ENCODE peak calls at places on chromosomes 16 and 17, in four cellular contexts. D is GM12878, N is HL-60, K is K562. E is an unnamed sample.

GRCh38 chr17:14753383-14753782 is 452.5 kb downstream of the HS3ST3B1 start:
- DNase-seq in D (no peak), N (no peak), K (no peak), E (no peak)

GRCh38 chr17:2770129-2770528 is 20.7 kb upstream of the CCDC92B start:
- DNase-seq in D (no peak), N (no peak), K (no peak), E (no peak)

GRCh38 chr17:82594571-82594970 is 53.7 kb downstream of the WDR45B start:
- DNase-seq in D (no peak), N (no peak), K (no peak), E (no peak)

GRCh38 chr17:8044819-8045810 is 6.3 kb downstream of the ALOX15B start:
- DNase-seq in D (no peak), N (no peak), K (no peak), E (no peak)

GRCh38 chr16:64089697-64090096 is 1032.2 kb downstream of the CDH11 start:
- DNase-seq in D (no peak), N (no peak), K (no peak), E (no peak)

GRCh38 chr16:88515925-88516324 is 54.3 kb upstream of the ZC3H18 start:
- DNase-seq in D (no peak), N (no peak), K (no peak), E (no peak)

GRCh38 chr16:28513484-28514181 is 7.0 kb upstream of the IL27 start:
- DNase-seq in D (no peak), N (no peak), K (no peak), E (no peak)

GRCh38 chr17:43917348-43918025 is 10.2 kb upstream of the MPP2 start:
- DNase-seq in D (no peak), N (peak), K (peak), E (no peak)

GRCh38 chr17:63445571-63446217 is 412 bp downstream of the CYB561 start:
- DNase-seq in D (no peak), N (no peak), K (peak), E (peak)

GRCh38 chr16:17827313-17827712 is 356.6 kb upstream of the XYLT1 start:
- DNase-seq in D (no peak), N (no peak), K (no peak), E (no peak)

GRCh38 chr17:15027853-15028252 is 237.3 kb downstream of the PMP22 start:
- DNase-seq in D (no peak), N (no peak), K (no peak), E (no peak)

GRCh38 chr17:72151565-72152391 is 31.0 kb downstream of the SOX9 start:
- DNase-seq in D (no peak), N (no peak), K (peak), E (no peak)

GRCh38 chr16:13168091-13168572 is 266.7 kb downstream of the SHISA9 start:
- DNase-seq in D (no peak), N (no peak), K (peak), E (no peak)

GRCh38 chr17:74028717-74029116 is 174.8 kb upstream of the RPL38 start:
- DNase-seq in D (no peak), N (no peak), K (no peak), E (no peak)

DNA sequence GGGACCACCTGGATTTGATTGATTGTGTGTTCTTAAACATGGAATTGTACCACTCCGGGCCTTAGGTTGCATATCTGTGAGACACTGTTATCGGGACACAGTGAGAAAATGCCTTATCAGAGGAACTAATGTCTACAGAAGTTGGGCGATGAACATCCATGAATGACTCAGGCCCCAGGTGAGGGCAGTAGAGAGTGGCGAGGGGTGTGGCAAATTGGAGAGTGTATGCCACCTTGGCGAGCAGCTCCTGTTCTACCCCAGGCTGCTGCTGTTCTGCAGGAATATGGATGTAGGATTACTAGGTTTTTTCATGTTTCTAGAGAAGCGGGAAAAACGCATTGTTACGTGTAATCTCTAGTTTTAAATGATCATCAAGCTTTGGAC is 38.8 kb downstream of the CLEC16A start:
- DNase-seq in D (no peak), N (no peak), K (no peak), E (no peak)
- TF ChIP-seq SPI1 in D (no peak), N (no peak), K (no peak), E (no peak)

DNA sequence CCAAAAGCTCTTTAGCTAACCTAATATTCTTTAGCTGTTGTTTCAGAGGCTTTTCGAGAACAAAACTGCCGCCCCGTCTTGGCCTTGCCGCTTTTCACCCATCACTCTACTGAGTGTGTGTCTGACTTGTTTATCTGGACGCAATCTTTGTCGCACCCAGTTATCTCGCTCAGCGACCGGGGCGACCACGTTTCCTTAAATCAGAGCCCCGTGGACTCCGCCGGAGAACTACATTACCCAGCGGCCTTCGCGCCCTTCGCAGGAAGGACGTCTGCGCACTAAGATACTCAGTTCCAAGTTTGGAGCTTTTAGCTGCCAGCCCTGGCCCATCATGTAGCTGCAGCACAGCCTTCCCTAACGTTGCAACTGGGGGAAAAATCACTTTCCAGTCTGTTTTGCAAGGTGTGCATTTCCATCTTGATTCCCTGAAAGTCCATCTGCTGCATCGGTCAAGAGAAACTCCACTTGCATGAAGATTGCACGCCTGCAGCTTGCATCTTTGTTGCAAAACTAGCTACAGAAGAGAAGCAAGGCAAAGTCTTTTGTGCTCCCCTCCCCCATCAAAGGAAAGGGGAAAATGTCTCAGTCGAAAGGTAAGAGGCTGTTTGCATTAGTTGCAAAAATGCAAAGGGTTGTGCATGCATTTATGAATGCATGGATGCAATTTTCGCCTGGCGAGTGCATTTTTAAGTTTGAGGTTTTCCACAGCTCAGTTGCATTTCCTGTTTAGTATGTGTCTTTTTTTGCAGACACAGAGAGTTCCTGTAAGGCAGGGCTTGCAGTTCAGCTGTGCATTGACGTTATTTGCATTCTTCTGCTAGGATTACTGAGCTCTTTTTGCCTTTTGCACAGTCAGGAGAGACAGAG is at the start of gene MAP2K6:
- DNase-seq in D (peak), N (peak), K (peak), E (peak)
- TF ChIP-seq SPI1 in D (peak), N (no peak), K (no peak), E (peak)

GRCh38 chr17:9200699-9201359 is 179.5 kb downstream of the NTN1 start:
- DNase-seq in D (peak), N (no peak), K (no peak), E (no peak)
- TF ChIP-seq SPI1 in D (no peak), N (no peak), K (no peak), E (no peak)

DNA sequence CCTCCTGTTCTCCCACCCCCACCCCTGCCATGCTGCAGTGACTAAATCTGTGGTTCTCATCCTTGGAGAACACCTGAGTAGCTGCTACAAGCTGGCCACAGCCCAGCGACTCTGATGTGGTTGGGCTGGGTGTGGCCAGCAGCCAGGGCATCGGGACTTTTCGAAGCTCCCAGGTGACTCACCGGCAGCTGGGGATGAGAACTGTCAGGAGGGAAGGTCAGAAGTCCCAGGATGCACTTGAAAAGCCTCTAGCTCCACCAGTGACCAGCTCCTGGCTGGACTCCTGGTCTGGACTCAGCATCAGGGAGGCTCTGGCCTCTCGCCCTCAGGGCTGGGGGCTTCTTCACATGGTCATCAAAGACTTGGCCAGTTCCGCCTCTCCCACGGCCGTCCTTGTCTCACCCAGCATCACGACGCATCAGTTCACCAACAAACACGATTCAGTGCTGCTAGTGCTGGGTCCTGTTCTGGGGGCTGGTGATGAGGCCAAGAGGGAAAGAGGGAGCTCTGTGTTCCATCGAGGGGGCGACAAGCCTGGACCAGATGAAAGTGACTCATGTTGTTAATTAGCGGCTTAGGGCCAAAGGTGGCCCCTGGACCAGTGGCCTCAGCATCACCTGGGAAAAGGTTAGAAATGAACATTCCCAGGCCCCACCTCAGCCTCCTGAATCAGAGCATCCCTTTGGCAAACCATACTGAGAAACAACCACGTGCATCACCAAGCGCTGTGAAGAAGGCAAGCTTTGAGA is 3.9 kb upstream of the C17orf99 start:
- DNase-seq in D (no peak), N (no peak), K (no peak), E (no peak)
- TF ChIP-seq SPI1 in D (no peak), N (no peak), K (no peak), E (no peak)

DNA sequence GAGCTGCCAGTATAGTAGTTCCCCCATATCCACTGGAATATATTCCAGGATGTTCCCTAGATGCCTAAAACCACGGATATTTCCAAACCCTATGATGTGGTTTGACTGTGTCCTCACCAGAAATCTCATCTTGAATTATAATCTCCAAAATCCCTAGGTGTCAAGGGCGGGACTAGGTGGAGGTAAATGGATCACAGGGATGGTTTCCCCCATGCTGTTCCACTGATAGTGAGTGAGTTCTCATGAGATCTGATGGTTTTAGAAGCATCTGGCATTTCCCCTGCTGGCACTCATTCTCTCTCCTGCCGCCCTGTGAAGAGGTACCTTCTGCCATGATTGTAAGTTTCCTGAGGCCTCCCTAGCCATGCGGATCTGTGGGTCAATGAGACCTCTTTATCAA is 168.6 kb downstream of the MAF start:
- DNase-seq in D (no peak), N (no peak), K (no peak), E (no peak)
- TF ChIP-seq SPI1 in D (no peak), N (no peak), K (no peak), E (no peak)

DNA sequence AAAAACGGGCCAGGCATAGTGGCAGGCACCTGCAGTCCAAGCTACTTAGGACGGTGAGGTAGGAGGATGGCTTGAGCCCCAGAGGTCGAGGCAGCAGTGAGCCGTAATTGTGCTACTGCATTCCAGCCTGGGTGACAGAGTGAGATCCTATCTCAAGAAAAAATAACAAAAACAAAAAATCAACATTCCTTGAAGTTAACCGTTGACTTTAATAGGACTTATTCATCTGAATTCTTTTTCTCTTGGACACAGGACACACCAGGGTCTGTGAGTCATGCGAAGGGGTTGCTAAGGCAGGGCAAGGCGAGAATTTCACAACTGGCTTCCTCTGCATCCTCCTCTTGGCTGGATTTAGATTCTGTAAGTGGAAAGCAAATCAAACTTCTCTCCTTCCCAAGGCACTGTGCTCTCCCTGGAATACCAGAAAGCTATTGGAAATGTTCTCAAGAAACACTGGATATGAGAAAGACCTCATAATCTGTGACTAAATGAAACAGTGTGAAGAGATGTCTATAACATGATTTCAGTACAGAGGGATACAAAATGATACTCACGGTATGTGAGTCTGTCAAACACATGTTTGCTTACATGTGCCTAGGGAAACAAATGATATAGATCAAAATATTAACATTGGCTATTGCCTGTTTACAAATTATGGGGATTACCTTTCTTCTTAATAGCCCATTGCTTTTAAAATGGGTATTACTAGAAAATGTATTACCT is 99.6 kb downstream of the SYCE1L start:
- DNase-seq in D (no peak), N (no peak), K (no peak), E (no peak)
- TF ChIP-seq SPI1 in D (no peak), N (no peak), K (no peak), E (no peak)

GRCh38 chr17:81499601-81499970 is 13.0 kb downstream of the ACTG1 start:
- DNase-seq in D (no peak), N (no peak), K (no peak), E (no peak)
- TF ChIP-seq SPI1 in D (no peak), N (no peak), K (no peak), E (no peak)